ENCODE peak calls at places on chromosome 3, in seven cellular contexts. G is WTC11, Z is A549, X is IMR-90, L is K562, Y is GM12878, B is HepG2. P is an unnamed sample.
A peak's percentile ranks its signal among the peaks of the same experiment; 100 is the strongest.

GRCh38 chr3:120244834-120245225 is 40.2 kb downstream of the GPR156 start:
- DNase-seq in G (no peak), Z (no peak), X (no peak), L (no peak), Y (no peak), B (no peak), P (no peak)

GRCh38 chr3:12708584-12709192 is 44.8 kb upstream of the RAF1 start:
- DNase-seq in G (no peak), Z (no peak), X (peak; percentile 94), L (no peak), Y (no peak), B (no peak), P (no peak)

GRCh38 chr3:57079221-57079831 is 18.9 kb downstream of the SPATA12 start:
- DNase-seq in G (peak; percentile 81), Z (peak; percentile 47), X (no peak), L (peak; percentile 91), Y (no peak), B (peak; percentile 28), P (peak; percentile 93)

GRCh38 chr3:197080344-197080743 is 50.7 kb upstream of the MELTF start:
- DNase-seq in G (no peak), Z (no peak), X (no peak), L (no peak), Y (no peak), B (no peak), P (no peak)

GRCh38 chr3:22117751-22118346 is 366.8 kb upstream of the ZNF385D start:
- DNase-seq in G (no peak), Z (no peak), X (peak; percentile 62), L (peak; percentile 14), Y (no peak), B (peak; percentile 34), P (peak; percentile 6)

GRCh38 chr3:170553788-170554620 is 31.9 kb downstream of the SLC7A14 start:
- DNase-seq in G (no peak), Z (no peak), X (peak; percentile 52), L (no peak), Y (no peak), B (no peak), P (no peak)

GRCh38 chr3:188207941-188208750 is 54.2 kb downstream of the LPP start:
- DNase-seq in G (peak; percentile 56), Z (no peak), X (no peak), L (no peak), Y (no peak), B (no peak), P (no peak)

GRCh38 chr3:115792206-115792955 is 169.1 kb downstream of the GAP43 start:
- DNase-seq in G (no peak), Z (no peak), X (peak; percentile 52), L (no peak), Y (no peak), B (peak; percentile 95), P (no peak)

GRCh38 chr3:160911399-160911798 is 155.4 kb downstream of the PPM1L start:
- DNase-seq in G (no peak), Z (no peak), X (no peak), L (no peak), Y (no peak), B (no peak), P (no peak)

GRCh38 chr3:43161684-43162512 is 56.0 kb upstream of the POMGNT2 start:
- DNase-seq in G (peak; percentile 45), Z (no peak), X (peak; percentile 78), L (no peak), Y (no peak), B (peak; percentile 24), P (peak; percentile 47)

GRCh38 chr3:123412811-123413588 is 35.9 kb downstream of the ADCY5 start:
- DNase-seq in G (no peak), Z (no peak), X (no peak), L (no peak), Y (no peak), B (no peak), P (no peak)

GRCh38 chr3:194223951-194224350 is 88.0 kb downstream of the HES1 start:
- DNase-seq in G (no peak), Z (no peak), X (no peak), L (peak; percentile 25), Y (no peak), B (no peak), P (no peak)

GRCh38 chr3:174581551-174581950 is 277.6 kb upstream of the NAALADL2 start:
- DNase-seq in G (no peak), Z (no peak), X (no peak), L (no peak), Y (no peak), B (no peak), P (no peak)

GRCh38 chr3:66532160-66532587 is 31.4 kb upstream of the LRIG1 start:
- DNase-seq in G (peak; percentile 34), Z (no peak), X (no peak), L (no peak), Y (no peak), B (no peak), P (no peak)

GRCh38 chr3:69231929-69232437 is 109.6 kb upstream of the LMOD3 start:
- DNase-seq in G (no peak), Z (no peak), X (no peak), L (no peak), Y (no peak), B (no peak), P (peak; percentile 31)

GRCh38 chr3:172040976-172041963 is 1.9 kb downstream of the FNDC3B start:
- DNase-seq in G (peak; percentile 30), Z (no peak), X (peak; percentile 41), L (no peak), Y (no peak), B (no peak), P (peak; percentile 50)

GRCh38 chr3:17336291-17336690 is 406.1 kb downstream of the TBC1D5 start:
- DNase-seq in G (no peak), Z (no peak), X (no peak), L (no peak), Y (no peak), B (no peak), P (no peak)

GRCh38 chr3:181738551-181738950 is 26.8 kb downstream of the SOX2 start:
- DNase-seq in G (no peak), Z (no peak), X (no peak), L (no peak), Y (no peak), B (no peak), P (no peak)

GRCh38 chr3:27079427-27080105 is 289.6 kb downstream of the NEK10 start:
- DNase-seq in G (no peak), Z (no peak), X (no peak), L (no peak), Y (no peak), B (no peak), P (no peak)

GRCh38 chr3:9778102-9778501 is 8.4 kb upstream of the CAMK1 start:
- DNase-seq in G (no peak), Z (no peak), X (peak; percentile 82), L (no peak), Y (no peak), B (no peak), P (no peak)

GRCh38 chr3:56269755-56270154 is 198.5 kb downstream of the ERC2 start:
- DNase-seq in G (no peak), Z (no peak), X (no peak), L (no peak), Y (no peak), B (no peak), P (no peak)

GRCh38 chr3:146274833-146275232 is 23.9 kb upstream of the PLSCR4 start:
- DNase-seq in G (no peak), Z (no peak), X (peak; percentile 98), L (no peak), Y (no peak), B (no peak), P (no peak)

GRCh38 chr3:152268501-152269422 is at the start of gene MBNL1:
- DNase-seq in G (peak; percentile 74), Z (peak; percentile 36), X (peak; percentile 70), L (peak; percentile 70), Y (no peak), B (peak; percentile 70), P (peak; percentile 85)
- TF ChIP-seq USF2 in G (no peak), Z (no peak), X (no peak), L (no peak), Y (no peak), B (peak; percentile 43), P (no peak)

GRCh38 chr3:135145581-135145980 is 350.5 kb downstream of the EPHB1 start:
- DNase-seq in G (no peak), Z (no peak), X (no peak), L (no peak), Y (no peak), B (no peak), P (no peak)

GRCh38 chr3:135142530-135142929 is 347.5 kb downstream of the EPHB1 start:
- DNase-seq in G (no peak), Z (no peak), X (no peak), L (no peak), Y (no peak), B (no peak), P (no peak)

GRCh38 chr3:135140543-135140942 is 345.5 kb downstream of the EPHB1 start:
- DNase-seq in G (no peak), Z (no peak), X (no peak), L (no peak), Y (no peak), B (no peak), P (no peak)

GRCh38 chr3:135141092-135141491 is 346.0 kb downstream of the EPHB1 start:
- DNase-seq in G (no peak), Z (no peak), X (no peak), L (no peak), Y (no peak), B (no peak), P (no peak)

GRCh38 chr3:135143474-135143873 is 348.4 kb downstream of the EPHB1 start:
- DNase-seq in G (no peak), Z (no peak), X (no peak), L (no peak), Y (no peak), B (no peak), P (no peak)
- TF ChIP-seq USF2 in G (no peak), Z (no peak), X (no peak), L (no peak), Y (no peak), B (no peak), P (no peak)

GRCh38 chr3:52896613-52897012 is 735 bp downstream of the STIMATE start:
- DNase-seq in G (peak; percentile 33), Z (no peak), X (no peak), L (no peak), Y (no peak), B (no peak), P (peak; percentile 32)
- TF ChIP-seq USF2 in G (no peak), Z (no peak), X (no peak), L (no peak), Y (no peak), B (no peak), P (no peak)

GRCh38 chr3:35745802-35746484 is 106.6 kb downstream of the ARPP21 start:
- DNase-seq in G (no peak), Z (no peak), X (no peak), L (no peak), Y (no peak), B (no peak), P (no peak)
- TF ChIP-seq USF2 in G (no peak), Z (no peak), X (no peak), L (no peak), Y (no peak), B (no peak), P (no peak)